ENCODE peak calls at places on chromosomes 13 and 19, in seven cellular contexts. K is HCT116; T is iPS DF 6.9; H is thoracic aorta; P is body of pancreas; I is psoas muscle; M is effector memory CD4-positive, alpha-beta T cell. S is an unnamed sample.
A peak's percentile ranks its signal among the peaks of the same experiment; 100 is the strongest.

GRCh38 chr13:98284677-98285076 is 107.6 kb upstream of the RNF113B start:
- DNase-seq in H (no peak), I (no peak), M (no peak), T (no peak), K (no peak), P (peak; percentile 32), S (no peak)

GRCh38 chr13:99419591-99420243 is 81.6 kb upstream of the TM9SF2 start:
- DNase-seq in P (no peak), T (no peak), I (no peak), M (no peak), H (no peak), K (no peak), S (no peak)

GRCh38 chr13:80141114-80141849 is 199.6 kb downstream of the SPRY2 start:
- DNase-seq in K (no peak), P (peak; percentile 32), M (no peak), I (peak; percentile 33), H (peak; percentile 13), T (no peak), S (no peak)

GRCh38 chr19:40768936-40769335 is 6.4 kb upstream of the MIA start:
- DNase-seq in M (no peak), P (no peak), K (no peak), H (no peak), T (no peak), I (no peak), S (no peak)

GRCh38 chr13:100954430-100955361 is 280.1 kb upstream of the TMTC4 start:
- DNase-seq in T (no peak), M (no peak), H (no peak), P (no peak), I (no peak), K (no peak), S (no peak)

GRCh38 chr13:39855236-39855635 is 199.8 kb downstream of the COG6 start:
- DNase-seq in P (no peak), M (no peak), I (no peak), K (no peak), H (no peak), T (no peak), S (no peak)

GRCh38 chr13:108093616-108094015 is 121.7 kb downstream of the LIG4 start:
- DNase-seq in T (no peak), M (no peak), P (no peak), I (no peak), H (no peak), K (no peak), S (no peak)

GRCh38 chr19:28793391-28794168 is 419.4 kb downstream of the UQCRFS1 start:
- DNase-seq in K (no peak), I (no peak), H (no peak), T (no peak), P (no peak), M (no peak), S (no peak)

GRCh38 chr19:40523322-40524047 is 53.2 kb upstream of the SHKBP1 start:
- DNase-seq in I (peak; percentile 49), M (no peak), K (peak; percentile 72), T (no peak), P (peak; percentile 89), H (no peak), S (peak; percentile 26)

GRCh38 chr13:39565036-39565949 is 37.7 kb downstream of the LHFPL6 start:
- DNase-seq in K (peak; percentile 3), T (peak; percentile 25), I (peak; percentile 16), P (no peak), M (no peak), H (no peak), S (no peak)

GRCh38 chr19:55441319-55441691 is 1.8 kb downstream of the SHISA7 start:
- DNase-seq in H (no peak), K (no peak), P (no peak), I (no peak), M (no peak), T (no peak), S (no peak)

GRCh38 chr19:42113641-42114348 is 18.5 kb downstream of the POU2F2 start:
- DNase-seq in T (no peak), H (no peak), P (no peak), K (peak; percentile 64), I (peak; percentile 61), M (no peak), S (peak; percentile 77)

GRCh38 chr19:13835791-13836723 is 40.8 kb downstream of the ZSWIM4 start:
- DNase-seq in H (no peak), K (no peak), P (no peak), T (no peak), I (peak; percentile 65), M (peak; percentile 31), S (peak; percentile 52)

GRCh38 chr13:97548138-97548537 is 114.2 kb downstream of the RAP2A start:
- DNase-seq in T (no peak), M (no peak), H (no peak), I (no peak), P (no peak), K (no peak), S (no peak)

GRCh38 chr19:30479657-30480056 is 107.5 kb downstream of the ZNF536 start:
- DNase-seq in T (no peak), I (no peak), H (no peak), K (no peak), P (no peak), M (no peak), S (no peak)

GRCh38 chr13:103517066-103517767 is 451.0 kb upstream of the SLC10A2 start:
- DNase-seq in K (no peak), P (no peak), H (no peak), M (no peak), I (no peak), T (no peak), S (no peak)

GRCh38 chr13:80979035-80979641 is 638.2 kb upstream of the SPRY2 start:
- DNase-seq in H (no peak), M (no peak), P (peak; percentile 55), K (peak; percentile 46), T (peak; percentile 50), I (no peak), S (no peak)

GRCh38 chr13:40814803-40815202 is 25.4 kb downstream of the SLC25A15 start:
- DNase-seq in P (no peak), H (no peak), K (no peak), I (no peak), T (no peak), M (no peak), S (no peak)

GRCh38 chr13:113469582-113469981 is 16.3 kb upstream of the ADPRHL1 start:
- DNase-seq in H (no peak), K (no peak), M (no peak), I (no peak), T (no peak), P (no peak), S (no peak)

GRCh38 chr13:113466321-113466836 is 13.1 kb upstream of the ADPRHL1 start:
- DNase-seq in I (no peak), P (no peak), H (no peak), K (no peak), T (no peak), M (no peak), S (no peak)

GRCh38 chr13:113468029-113468428 is 14.7 kb upstream of the ADPRHL1 start:
- DNase-seq in H (no peak), M (no peak), I (no peak), T (no peak), P (no peak), K (no peak), S (no peak)

GRCh38 chr13:113470073-113470472 is 16.8 kb upstream of the ADPRHL1 start:
- DNase-seq in I (no peak), K (no peak), P (no peak), H (no peak), M (no peak), T (no peak), S (no peak)

DNA sequence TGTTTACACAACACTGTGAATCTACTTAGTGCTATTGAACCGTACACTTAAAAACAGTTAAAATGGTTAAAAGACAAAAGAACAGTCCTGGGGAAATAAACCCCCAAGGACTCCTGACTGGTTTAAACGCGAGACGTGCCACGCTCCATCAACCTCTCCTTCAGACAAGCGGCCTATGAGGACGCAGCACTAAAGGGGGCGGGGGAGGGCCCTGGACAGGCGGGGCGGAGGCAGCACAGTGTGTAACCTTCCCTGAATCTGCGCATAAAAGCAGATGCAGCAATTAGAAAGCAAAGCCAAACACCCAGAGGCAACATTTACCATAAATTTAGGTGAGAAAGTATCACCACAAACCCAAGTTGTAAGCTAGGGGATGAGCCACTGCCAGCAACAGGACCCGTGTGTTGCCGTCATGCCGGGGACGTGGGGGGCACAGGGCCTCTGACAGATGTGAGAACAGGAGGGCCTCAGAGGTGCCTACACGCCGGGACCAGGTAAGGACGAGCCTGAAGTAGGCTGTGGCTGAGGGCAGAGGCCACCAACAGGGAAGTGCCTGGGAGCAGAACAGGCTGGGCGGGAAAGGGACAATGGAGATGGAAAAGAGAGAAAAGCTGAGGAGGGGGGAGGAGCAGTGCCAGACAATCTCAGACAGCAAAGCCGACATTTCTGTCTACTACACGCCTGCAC is 15.3 kb upstream of the ADPRHL1 start:
- DNase-seq in M (no peak), P (no peak), K (no peak), I (no peak), H (no peak), T (no peak), S (no peak)
- H3K4me3 ChIP-seq in M (no peak overlapping the region), P (no peak overlapping the region), K (no peak overlapping the region), I (no peak overlapping the region), H (no peak overlapping the region), T (no peak overlapping the region), S (no peak overlapping the region)

DNA sequence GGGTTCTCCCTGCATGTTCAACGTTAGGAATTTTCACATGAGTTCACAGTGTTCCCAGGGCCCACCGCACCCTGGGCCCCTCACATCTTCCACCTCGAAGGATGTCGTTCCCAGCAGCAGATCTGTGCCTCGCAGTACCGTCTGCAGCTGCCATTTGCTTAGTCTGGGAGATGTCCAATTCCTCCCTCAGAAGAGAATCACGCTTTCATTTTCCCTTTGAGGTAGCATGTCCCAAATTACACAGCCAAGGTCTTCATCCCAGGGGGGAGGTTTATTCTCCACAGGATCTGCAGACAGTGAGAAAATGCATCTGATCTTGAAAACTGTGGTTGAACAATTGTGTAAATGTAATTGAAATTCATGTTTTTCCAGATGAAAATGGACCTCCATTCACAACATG is 150.2 kb downstream of the DCT start:
- DNase-seq in P (no peak), H (no peak), I (no peak), K (no peak), T (no peak), M (no peak), S (no peak)
- H3K4me3 ChIP-seq in P (no peak overlapping the region), H (peak overlapping the region; percentile 59), I (no peak overlapping the region), K (no peak overlapping the region), T (no peak overlapping the region), M (no peak overlapping the region), S (no peak overlapping the region)

GRCh38 chr13:109140777-109141354 is 511.5 kb downstream of the MYO16 start:
- DNase-seq in I (no peak), P (no peak), T (no peak), K (no peak), M (no peak), H (no peak), S (no peak)
- H3K4me3 ChIP-seq in I (peak overlapping the region; percentile 46), P (no peak overlapping the region), T (no peak overlapping the region), K (no peak overlapping the region), M (no peak overlapping the region), H (peak overlapping the region; percentile 64), S (no peak overlapping the region)

DNA sequence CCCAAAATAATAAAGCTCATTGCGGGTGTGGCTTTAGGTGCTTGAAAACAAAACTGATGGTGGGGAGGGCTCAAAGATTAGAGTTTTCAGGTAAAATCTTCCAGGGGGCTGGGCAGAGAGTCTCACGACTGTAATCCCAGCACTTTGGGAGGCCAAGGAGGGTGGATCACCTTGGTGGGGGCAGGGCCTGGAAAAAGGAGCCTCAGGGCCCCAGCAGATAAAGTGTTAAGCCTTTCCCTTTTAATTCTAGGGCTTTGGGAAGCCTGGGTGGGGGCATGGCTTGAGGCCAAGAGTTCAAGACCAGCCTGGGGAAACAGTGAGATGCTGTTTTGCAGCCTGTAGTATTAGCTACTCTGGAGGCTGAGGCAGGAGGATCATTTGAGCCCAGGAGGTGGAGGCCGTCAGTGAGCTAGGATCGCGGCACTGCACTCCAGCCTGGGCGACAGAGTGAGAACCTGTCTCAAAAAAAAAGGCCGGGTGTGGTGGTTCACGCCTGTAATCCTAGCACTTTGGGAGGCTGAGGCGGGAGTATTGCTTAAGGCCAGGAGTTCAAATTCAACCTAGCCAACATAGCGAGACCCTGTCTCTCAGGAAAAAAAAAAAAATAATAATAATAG is 1.7 kb downstream of the IRGQ start:
- DNase-seq in T (no peak), P (no peak), M (no peak), H (no peak), K (no peak), I (no peak), S (no peak)
- H3K4me3 ChIP-seq in T (no peak overlapping the region), P (no peak overlapping the region), M (peak overlapping the region; percentile 79), H (peak overlapping the region; percentile 82), K (peak overlapping the region; percentile 71), I (peak overlapping the region; percentile 89), S (no peak overlapping the region)

S was measured in Peyer's patch.